ENCODE peak calls at places on chromosome 19, in five cellular contexts. U, X, G, Y and S are unnamed samples.

GRCh38 chr19:7104783-7105447 is 35.4 kb downstream of the ZNF557 start:
- DNase-seq in G (no peak), U (no peak), X (no peak), Y (no peak), S (no peak)

GRCh38 chr19:47853003-47853402 is 6.0 kb upstream of the TPRX2 start:
- DNase-seq in Y (no peak), G (peak), X (no peak), U (no peak), S (no peak)

GRCh38 chr19:48481846-48482639 is 12.9 kb downstream of the CYTH2 start:
- DNase-seq in X (no peak), G (no peak), U (peak), Y (no peak), S (no peak)

GRCh38 chr19:6020166-6020967 is 42.4 kb upstream of the RANBP3 start:
- DNase-seq in Y (no peak), U (no peak), X (peak), G (peak), S (peak)

GRCh38 chr19:8468761-8469458 is 24.1 kb downstream of the HNRNPM start:
- DNase-seq in X (no peak), Y (no peak), G (no peak), U (no peak), S (no peak)

GRCh38 chr19:3184847-3185481 is 766 bp upstream of the NCLN start:
- DNase-seq in U (peak), Y (peak), X (peak), G (peak), S (peak)

GRCh38 chr19:19388568-19389555 is 16.6 kb upstream of the GATAD2A start:
- DNase-seq in Y (no peak), X (no peak), U (no peak), G (peak), S (no peak)

GRCh38 chr19:24033308-24033961 is 53.6 kb upstream of the ZNF254 start:
- DNase-seq in U (peak), G (peak), Y (peak), X (peak), S (peak)

GRCh38 chr19:54692294-54692615 is 29.5 kb downstream of the LILRB4 start:
- DNase-seq in Y (no peak), U (no peak), X (no peak), G (no peak), S (no peak)

GRCh38 chr19:48750351-48750750 is 2.1 kb downstream of the FUT1 start:
- DNase-seq in Y (no peak), X (no peak), G (no peak), U (no peak), S (no peak)

GRCh38 chr19:5676711-5677110 is 3.6 kb downstream of the MICOS13 start:
- DNase-seq in G (no peak), Y (no peak), U (no peak), X (peak), S (no peak)

GRCh38 chr19:57267294-57267693 is 13.0 kb upstream of the ZNF460 start:
- DNase-seq in G (no peak), X (no peak), Y (no peak), U (no peak), S (no peak)

GRCh38 chr19:44883962-44884361 is 7.1 kb upstream of the TOMM40 start:
- DNase-seq in Y (no peak), U (no peak), X (no peak), G (no peak), S (no peak)

GRCh38 chr19:48987323-48987722 is 5.8 kb downstream of the GYS1 start:
- DNase-seq in G (no peak), U (no peak), X (no peak), Y (no peak), S (no peak)

GRCh38 chr19:29528350-29528945 is 2.7 kb downstream of the VSTM2B start:
- DNase-seq in Y (peak), G (peak), U (peak), X (peak), S (no peak)

GRCh38 chr19:27679905-27680304 is 1533.0 kb downstream of the UQCRFS1 start:
- DNase-seq in X (no peak), U (no peak), Y (no peak), G (no peak), S (no peak)

GRCh38 chr19:805161-805561 is 7.9 kb downstream of the PTBP1 start:
- DNase-seq in G (no peak), Y (no peak), U (no peak), X (no peak), S (no peak)

GRCh38 chr19:49243726-49244125 is 81.3 kb downstream of the SLC6A16 start:
- DNase-seq in Y (no peak), U (no peak), G (no peak), X (no peak), S (no peak)

GRCh38 chr19:18128044-18128443 is 24.9 kb upstream of the PIK3R2 start:
- DNase-seq in X (no peak), U (peak), Y (no peak), G (no peak), S (no peak)

GRCh38 chr19:13978306-13978705 is 26.0 kb downstream of the DCAF15 start:
- DNase-seq in X (peak), Y (no peak), G (peak), U (peak), S (peak)

GRCh38 chr19:30227661-30228112 is 144.5 kb upstream of the ZNF536 start:
- DNase-seq in X (peak), G (peak), U (peak), Y (peak), S (peak)

GRCh38 chr19:16367269-16367683 is 42.6 kb downstream of the KLF2 start:
- DNase-seq in Y (no peak), U (no peak), G (peak), X (peak), S (no peak)

GRCh38 chr19:45677351-45678230 is 9.6 kb downstream of the GIPR start:
- DNase-seq in U (peak), X (peak), G (peak), Y (peak), S (peak)

GRCh38 chr19:7989071-7989575 is 16.3 kb downstream of the ELAVL1 start:
- DNase-seq in Y (no peak), X (peak), G (no peak), U (no peak), S (no peak)

GRCh38 chr19:34259367-34259865 is 5.1 kb downstream of the GARRE1 start:
- DNase-seq in Y (no peak), G (no peak), U (peak), X (no peak), S (no peak)

GRCh38 chr19:49927526-49928264 is 1.3 kb upstream of the ATF5 start:
- DNase-seq in G (no peak), Y (no peak), X (peak), U (no peak), S (no peak)

GRCh38 chr19:50562996-50563395 is 5.2 kb downstream of the LRRC4B start:
- DNase-seq in Y (no peak), G (no peak), U (no peak), X (no peak), S (no peak)

GRCh38 chr19:10960314-10961072 is at the start of gene SMARCA4:
- DNase-seq in G (peak), X (peak), U (peak), Y (peak), S (peak)

GRCh38 chr19:40623403-40624239 is 22.5 kb downstream of the LTBP4 start:
- DNase-seq in G (no peak), X (peak), U (no peak), Y (peak), S (no peak)

GRCh38 chr19:45440873-45441654 is 17.3 kb upstream of the ERCC1 start:
- DNase-seq in X (no peak), G (no peak), Y (no peak), U (peak), S (no peak)

GRCh38 chr19:6491802-6492592 is 10.1 kb downstream of the TUBB4A start:
- DNase-seq in Y (no peak), G (no peak), U (no peak), X (no peak), S (no peak)

GRCh38 chr19:12496480-12496879 is 11.9 kb upstream of the ZNF709 start:
- DNase-seq in Y (no peak), X (no peak), U (no peak), G (no peak), S (no peak)
- H3K27ac ChIP-seq in Y (no peak), X (no peak), U (no peak), G (no peak), S (no peak)

DNA sequence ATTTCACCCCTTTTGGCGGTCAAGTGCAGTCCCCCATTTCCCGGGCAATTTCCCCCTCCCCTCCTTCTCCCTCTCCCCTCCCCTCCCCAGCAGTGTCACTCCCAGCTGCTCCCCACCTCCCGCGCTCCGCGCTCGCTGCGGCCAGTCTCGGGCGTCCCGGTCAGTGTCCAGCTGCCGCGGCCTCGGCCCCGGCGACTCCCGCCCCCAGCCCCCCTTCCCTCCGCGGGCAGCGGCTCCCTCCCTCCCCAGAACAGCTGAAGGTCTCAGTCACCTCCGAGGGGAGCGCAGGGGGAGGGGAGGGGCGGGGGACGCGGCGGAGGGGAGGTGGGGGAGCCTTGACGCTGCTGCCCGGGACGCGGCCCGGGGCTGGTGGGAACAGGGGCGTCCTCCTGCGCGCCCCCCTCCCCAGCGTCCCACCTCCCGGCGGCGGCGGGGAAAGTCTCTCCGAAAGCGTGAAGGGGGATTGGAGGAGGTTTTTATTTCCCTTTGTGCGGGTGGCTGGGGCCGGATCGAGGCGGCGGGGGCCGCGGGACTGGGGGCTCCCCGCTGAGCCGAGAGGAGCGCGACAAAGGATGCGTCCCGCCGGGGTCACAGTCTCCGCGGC is at the start of gene SHD:
- DNase-seq in U (no peak), X (no peak), G (no peak), Y (no peak), S (no peak)
- H3K4me3 ChIP-seq in U (no peak), X (no peak), G (peak), Y (peak), S (peak)

GRCh38 chr19:1882786-1883692 is 2.3 kb downstream of the ABHD17A start:
- DNase-seq in X (no peak), U (no peak), G (no peak), Y (no peak), S (no peak)
- H3K27ac ChIP-seq in X (peak), U (no peak), G (peak), Y (no peak), S (peak)

GRCh38 chr19:52366414-52366824 is 3.3 kb upstream of the ZNF880 start:
- DNase-seq in Y (no peak), X (no peak), G (no peak), U (no peak), S (no peak)
- H3K4me3 ChIP-seq in Y (no peak), X (no peak), G (no peak), U (no peak), S (no peak)